ENCODE peak calls at places on chromosomes 16 and 17, in seven cellular contexts. A is neuronal stem cell; K is naive thymus-derived CD4-positive, alpha-beta T cell; Y is sigmoid colon; G is cardiac muscle cell; L is suprapubic skin; X is body of pancreas. E is an unnamed sample.

GRCh38 chr16:85402910-85403692 is 210.0 kb upstream of the GSE1 start:
- DNase-seq in Y (peak; percentile 69), G (peak; percentile 85), A (no peak), X (no peak), K (no peak), L (no peak), E (no peak)

GRCh38 chr16:89711601-89712475 is 8.9 kb downstream of the VPS9D1 start:
- DNase-seq in L (no peak), K (peak; percentile 65), G (peak; percentile 75), Y (no peak), A (no peak), X (peak; percentile 63), E (no peak)

GRCh38 chr16:27482397-27483082 is 67.2 kb downstream of the GTF3C1 start:
- DNase-seq in L (no peak), Y (no peak), A (no peak), G (no peak), K (no peak), X (no peak), E (no peak)

GRCh38 chr17:82287849-82288601 is 14.5 kb upstream of the CSNK1D start:
- DNase-seq in G (peak; percentile 89), L (no peak), X (peak; percentile 98), A (no peak), K (no peak), Y (peak; percentile 85), E (no peak)

GRCh38 chr17:69525920-69526841 is 111.7 kb downstream of the MAP2K6 start:
- DNase-seq in K (no peak), A (peak; percentile 46), G (peak; percentile 79), Y (peak; percentile 64), X (peak; percentile 64), L (no peak), E (peak; percentile 34)

GRCh38 chr16:50809561-50809960 is 67.7 kb downstream of the CYLD start:
- DNase-seq in L (no peak), X (no peak), K (no peak), Y (no peak), A (no peak), G (no peak), E (no peak)

GRCh38 chr17:37607637-37608368 is 1.4 kb downstream of the SYNRG start:
- DNase-seq in A (no peak), Y (no peak), K (peak; percentile 70), G (no peak), X (peak; percentile 10), L (no peak), E (no peak)

GRCh38 chr17:62206550-62206949 is 141.5 kb upstream of the MED13 start:
- DNase-seq in K (no peak), X (no peak), L (no peak), Y (no peak), G (no peak), A (no peak), E (no peak)

GRCh38 chr17:74243013-74243755 is 29.8 kb downstream of the TTYH2 start:
- DNase-seq in K (no peak), G (no peak), X (no peak), Y (no peak), L (no peak), A (no peak), E (no peak)

DNA sequence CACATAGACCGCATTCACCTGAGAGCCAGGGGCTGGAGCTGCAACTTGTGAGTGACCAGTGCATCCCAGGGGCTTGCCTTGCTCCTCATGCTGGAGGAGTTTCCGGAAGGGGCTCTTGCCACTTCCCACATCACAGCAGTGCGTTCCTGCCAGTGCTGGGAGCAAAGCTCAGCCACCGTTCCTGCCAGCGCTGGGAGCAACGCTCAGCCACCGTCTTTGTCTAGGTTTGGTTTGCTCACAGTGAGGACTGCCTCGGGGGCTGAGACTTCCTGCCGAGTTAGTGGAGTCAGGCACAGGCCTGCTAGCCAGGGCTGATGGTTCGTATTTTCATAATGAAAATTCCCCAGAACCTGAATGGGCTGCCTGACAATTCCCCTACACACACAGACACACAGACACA is 5.4 kb upstream of the CHRNE start:
- DNase-seq in K (no peak), G (no peak), A (no peak), Y (no peak), L (no peak), X (no peak), E (no peak)
- H3K4me3 ChIP-seq in K (peak overlapping the region; percentile 13), G (no peak overlapping the region), A (peak overlapping the region; percentile 20), Y (no peak overlapping the region), L (no peak overlapping the region), X (no peak overlapping the region), E (no peak overlapping the region)

GRCh38 chr16:57630931-57631845 is 2.8 kb downstream of the ADGRG1 start:
- DNase-seq in L (no peak), K (no peak), G (no peak), X (no peak), Y (peak; percentile 71), A (no peak), E (no peak)
- H3K4me3 ChIP-seq in L (peak overlapping the region; percentile 38), K (no peak overlapping the region), G (no peak overlapping the region), X (no peak overlapping the region), Y (no peak overlapping the region), A (no peak overlapping the region), E (peak overlapping the region; percentile 28)

GRCh38 chr17:40094874-40095273 is 5.5 kb downstream of the NR1D1 start:
- DNase-seq in K (no peak), A (no peak), Y (peak; percentile 72), L (no peak), X (no peak), G (no peak), E (no peak)

GRCh38 chr17:40097931-40098845 is 2.2 kb downstream of the NR1D1 start:
- DNase-seq in G (peak; percentile 67), X (peak; percentile 89), L (no peak), K (no peak), A (no peak), Y (peak; percentile 91), E (peak; percentile 97)

GRCh38 chr17:40095356-40095943 is 4.9 kb downstream of the NR1D1 start:
- DNase-seq in X (peak; percentile 51), K (no peak), L (no peak), A (no peak), G (no peak), Y (peak; percentile 76), E (no peak)

GRCh38 chr17:40097087-40097486 is 3.3 kb downstream of the NR1D1 start:
- DNase-seq in G (no peak), K (no peak), L (no peak), X (no peak), Y (peak; percentile 67), A (no peak), E (no peak)

GRCh38 chr17:40095944-40096791 is 4.2 kb downstream of the NR1D1 start:
- DNase-seq in G (no peak), Y (peak; percentile 90), K (peak; percentile 91), L (no peak), A (no peak), X (peak; percentile 42), E (peak; percentile 67)
- H3K4me3 ChIP-seq in G (no peak overlapping the region), Y (no peak overlapping the region), K (peak overlapping the region; percentile 58), L (peak overlapping the region; percentile 61), A (no peak overlapping the region), X (no peak overlapping the region), E (no peak overlapping the region)

GRCh38 chr16:70395345-70395901 is 43.5 kb downstream of the ST3GAL2 start:
- DNase-seq in X (peak; percentile 75), Y (no peak), L (no peak), G (peak; percentile 56), K (peak; percentile 54), A (peak; percentile 48), E (peak; percentile 32)
- H3K4me3 ChIP-seq in X (no peak overlapping the region), Y (no peak overlapping the region), L (no peak overlapping the region), G (no peak overlapping the region), K (no peak overlapping the region), A (no peak overlapping the region), E (no peak overlapping the region)

DNA sequence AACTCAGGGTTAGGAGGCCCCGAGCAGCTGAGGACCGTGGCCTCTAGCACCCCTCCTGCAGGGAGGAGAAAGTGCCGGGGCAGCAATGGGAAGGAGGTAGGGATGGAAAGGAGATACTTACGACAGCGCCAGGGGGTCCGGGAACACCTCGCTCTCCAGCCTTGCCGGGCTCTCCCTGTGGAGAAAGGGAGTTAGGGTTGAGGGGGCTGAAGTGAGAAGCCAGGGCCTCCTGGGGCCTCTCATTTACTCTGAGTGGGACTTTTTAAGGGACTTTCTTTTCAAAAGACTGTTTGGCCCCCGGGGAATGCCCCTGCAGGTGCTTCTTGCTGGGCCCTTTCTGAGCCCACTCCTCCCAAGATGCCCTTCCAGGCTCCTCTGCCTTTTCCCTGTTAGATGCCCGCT is 8.6 kb downstream of the COL1A1 start:
- DNase-seq in A (no peak), X (no peak), G (no peak), L (no peak), K (no peak), Y (no peak), E (no peak)
- H3K4me3 ChIP-seq in A (no peak overlapping the region), X (no peak overlapping the region), G (no peak overlapping the region), L (no peak overlapping the region), K (no peak overlapping the region), Y (no peak overlapping the region), E (no peak overlapping the region)

GRCh38 chr16:28537964-28538732 is 626 bp downstream of the NUPR1 start:
- DNase-seq in L (no peak), G (no peak), Y (no peak), A (no peak), K (no peak), X (peak; percentile 32), E (no peak)

GRCh38 chr16:28537076-28537475 is 1.7 kb downstream of the NUPR1 start:
- DNase-seq in X (no peak), A (no peak), K (peak; percentile 5), Y (no peak), L (no peak), G (no peak), E (no peak)

GRCh38 chr16:28543072-28543471 is 4.3 kb upstream of the NUPR1 start:
- DNase-seq in G (no peak), A (no peak), L (no peak), Y (no peak), X (peak; percentile 31), K (no peak), E (peak; percentile 44)

GRCh38 chr16:28534542-28535373 is 4.0 kb downstream of the NUPR1 start:
- DNase-seq in Y (peak; percentile 89), X (peak; percentile 60), G (peak; percentile 80), K (peak; percentile 67), A (no peak), L (peak; percentile 88), E (peak; percentile 84)

GRCh38 chr16:28538733-28539596 is at the start of gene NUPR1:
- DNase-seq in A (no peak), L (peak; percentile 97), G (peak; percentile 99), Y (peak; percentile 100), X (peak; percentile 98), K (no peak), E (peak; percentile 98)
- H3K4me3 ChIP-seq in A (no peak within 1 kb of the TSS), L (peak within 1 kb of the TSS; percentile 64), G (no peak within 1 kb of the TSS), Y (peak within 1 kb of the TSS; percentile 59), X (peak within 1 kb of the TSS; percentile 13), K (no peak within 1 kb of the TSS), E (peak within 1 kb of the TSS; percentile 59)

DNA sequence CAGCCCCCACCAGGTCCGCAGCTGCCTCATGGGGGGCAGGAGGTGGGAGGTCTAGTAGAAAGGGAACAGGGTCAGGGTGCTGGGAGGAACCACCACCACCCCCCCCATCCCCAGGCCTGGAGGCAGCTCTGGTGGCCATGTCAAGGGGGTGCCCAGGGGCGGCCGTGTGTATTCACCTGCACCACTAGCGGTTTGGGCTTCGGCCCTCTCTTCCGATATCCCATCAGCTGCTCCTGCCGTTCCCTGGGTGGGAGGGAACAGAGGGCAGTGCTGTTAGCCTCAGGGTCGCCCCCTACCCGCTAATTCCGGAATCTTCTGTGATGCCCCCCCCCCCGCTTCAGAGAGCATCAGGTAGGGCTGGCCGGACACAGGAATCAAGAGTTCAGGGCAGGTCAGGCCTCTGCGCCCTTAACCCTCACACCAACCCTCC is 3.8 kb downstream of the CBX4 start:
- DNase-seq in A (no peak), K (no peak), L (no peak), Y (no peak), X (peak; percentile 13), G (no peak), E (no peak)
- H3K4me3 ChIP-seq in A (no peak overlapping the region), K (no peak overlapping the region), L (no peak overlapping the region), Y (no peak overlapping the region), X (no peak overlapping the region), G (no peak overlapping the region), E (no peak overlapping the region)

GRCh38 chr16:79508294-79508693 is 92.2 kb downstream of the MAF start:
- DNase-seq in L (no peak), K (no peak), G (no peak), Y (no peak), X (no peak), A (no peak), E (peak; percentile 52)
- H3K4me3 ChIP-seq in L (no peak overlapping the region), K (no peak overlapping the region), G (no peak overlapping the region), Y (no peak overlapping the region), X (no peak overlapping the region), A (no peak overlapping the region), E (no peak overlapping the region)